ENCODE peak calls at places on chromosomes 6 and 20, in nine cellular contexts. O is uterus, B is astrocyte, K is psoas muscle, N is iPS-NIHi11, V is non-pigmented ciliary epithelial cell, F is Peyer's patch, Q is progenitor cell of endocrine pancreas, H is A549. T is an unnamed sample.
A peak's percentile ranks its signal among the peaks of the same experiment; 100 is the strongest.

GRCh38 chr20:5290596-5290995 is 26.2 kb downstream of the PROKR2 start:
- DNase-seq in O (no peak), B (no peak), K (no peak), N (no peak), V (no peak), F (no peak), Q (no peak), H (no peak), T (no peak)

GRCh38 chr20:63736893-63737689 is 627 bp downstream of the LIME1 start:
- DNase-seq in O (peak; percentile 18), B (no peak), K (peak; percentile 60), N (peak; percentile 67), V (no peak), F (peak; percentile 61), Q (no peak), H (no peak), T (no peak)

GRCh38 chr20:10177326-10177725 is 41.3 kb upstream of the SNAP25 start:
- DNase-seq in O (no peak), B (peak; percentile 88), K (no peak), N (no peak), V (no peak), F (no peak), Q (no peak), H (no peak), T (no peak)

GRCh38 chr6:148791372-148791771 is 44.5 kb downstream of the UST start:
- DNase-seq in O (no peak), B (no peak), K (no peak), N (no peak), V (no peak), F (no peak), Q (no peak), H (no peak), T (no peak)

GRCh38 chr20:58868795-58869194 is 16.3 kb downstream of the GNAS start:
- DNase-seq in O (no peak), B (no peak), K (peak; percentile 47), N (no peak), V (no peak), F (no peak), Q (no peak), H (no peak), T (peak; percentile 66)

GRCh38 chr20:61746781-61747180 is 318.9 kb downstream of the TAF4 start:
- DNase-seq in O (no peak), B (no peak), K (peak; percentile 42), N (no peak), V (no peak), F (no peak), Q (no peak), H (no peak), T (no peak)

GRCh38 chr6:125748534-125749111 is 809 bp upstream of the HEY2 start:
- DNase-seq in O (no peak), B (no peak), K (no peak), N (no peak), V (no peak), F (no peak), Q (no peak), H (no peak), T (no peak)

GRCh38 chr20:32155017-32155965 is 45.8 kb downstream of the TM9SF4 start:
- DNase-seq in O (peak; percentile 64), B (peak; percentile 62), K (peak; percentile 91), N (peak; percentile 59), V (peak; percentile 31), F (peak; percentile 64), Q (no peak), H (peak; percentile 41), T (peak; percentile 59)

GRCh38 chr20:41176711-41177552 is 39.6 kb downstream of the PLCG1 start:
- DNase-seq in O (no peak), B (no peak), K (peak; percentile 23), N (no peak), V (no peak), F (no peak), Q (no peak), H (no peak), T (no peak)

GRCh38 chr6:45378324-45378926 is 691 bp upstream of the SUPT3H start:
- DNase-seq in O (no peak), B (peak; percentile 59), K (peak; percentile 65), N (no peak), V (no peak), F (no peak), Q (no peak), H (no peak), T (no peak)

GRCh38 chr20:55615818-55616217 is 389.5 kb downstream of the CBLN4 start:
- DNase-seq in O (no peak), B (no peak), K (no peak), N (no peak), V (no peak), F (no peak), Q (no peak), H (no peak), T (no peak)

GRCh38 chr6:22583927-22584326 is 14.6 kb downstream of the HDGFL1 start:
- DNase-seq in O (no peak), B (no peak), K (no peak), N (no peak), V (no peak), F (no peak), Q (no peak), H (no peak), T (no peak)

GRCh38 chr20:41150664-41151063 is 13.3 kb downstream of the PLCG1 start:
- DNase-seq in O (no peak), B (no peak), K (peak; percentile 6), N (no peak), V (no peak), F (no peak), Q (no peak), H (no peak), T (no peak)

GRCh38 chr6:16684896-16685554 is 76.2 kb downstream of the ATXN1 start:
- DNase-seq in O (no peak), B (peak; percentile 89), K (no peak), N (no peak), V (no peak), F (no peak), Q (no peak), H (peak; percentile 55), T (no peak)

GRCh38 chr6:111625511-111626331 is 20.0 kb upstream of the TRAF3IP2 start:
- DNase-seq in O (peak; percentile 64), B (peak; percentile 84), K (peak; percentile 76), N (no peak), V (no peak), F (no peak), Q (no peak), H (no peak), T (no peak)

GRCh38 chr20:39810269-39810668 is 848.1 kb downstream of the DHX35 start:
- DNase-seq in O (no peak), B (no peak), K (no peak), N (no peak), V (no peak), F (no peak), Q (no peak), H (no peak), T (no peak)

GRCh38 chr20:11429889-11430580 is 487.7 kb upstream of the BTBD3 start:
- DNase-seq in O (no peak), B (no peak), K (no peak), N (peak; percentile 28), V (no peak), F (no peak), Q (no peak), H (no peak), T (peak; percentile 5)

T was measured in nephron progenitor cell.